ENCODE peak calls at places on chromosome 15, in seven cellular contexts. R is uterus; E is epithelial cell of esophagus; Y is keratinocyte; S is fibroblast of lung; F is CD4-positive, alpha-beta T cell; K is GM20000. P is an unnamed sample.

GRCh38 chr15:89680282-89680873 is 1.2 kb upstream of the PLIN1 start:
- DNase-seq in R (peak; percentile 72), K (no peak), E (no peak), Y (no peak), F (no peak), S (peak; percentile 97), P (no peak)

GRCh38 chr15:57553526-57553925 is 38.2 kb upstream of the MYZAP start:
- DNase-seq in Y (no peak), K (no peak), F (no peak), E (no peak), R (no peak), S (no peak), P (no peak)

GRCh38 chr15:79953951-79954444 is 17.0 kb downstream of the BCL2A1 start:
- DNase-seq in K (no peak), Y (no peak), E (no peak), R (no peak), F (no peak), S (peak; percentile 61), P (no peak)

GRCh38 chr15:63067976-63068743 is 25.6 kb downstream of the TPM1 start:
- DNase-seq in K (no peak), S (no peak), F (no peak), Y (no peak), E (no peak), R (no peak), P (no peak)

GRCh38 chr15:84795186-84795585 is 22.0 kb upstream of the ALPK3 start:
- DNase-seq in F (no peak), R (no peak), E (no peak), Y (no peak), K (no peak), S (no peak), P (no peak)

GRCh38 chr15:56468271-56468912 is 3.5 kb upstream of the MNS1 start:
- DNase-seq in E (no peak), S (peak; percentile 42), K (peak; percentile 53), R (no peak), F (no peak), Y (no peak), P (no peak)

GRCh38 chr15:88015228-88015860 is 241.2 kb downstream of the NTRK3 start:
- DNase-seq in F (no peak), Y (no peak), R (peak; percentile 27), E (no peak), S (no peak), K (no peak), P (no peak)

GRCh38 chr15:100060276-100060926 is 281.4 kb downstream of the ADAMTS17 start:
- DNase-seq in E (peak; percentile 84), S (no peak), Y (no peak), F (no peak), R (peak; percentile 42), K (no peak), P (no peak)

GRCh38 chr15:37903932-37904493 is 30.4 kb upstream of the TMCO5A start:
- DNase-seq in R (no peak), K (no peak), E (no peak), S (no peak), Y (no peak), F (no peak), P (no peak)

GRCh38 chr15:65870889-65871533 is 1.7 kb downstream of the RAB11A start:
- DNase-seq in K (peak; percentile 41), Y (no peak), S (peak; percentile 70), R (no peak), F (no peak), E (peak; percentile 90), P (no peak)

GRCh38 chr15:32683906-32684584 is 33.8 kb upstream of the GREM1 start:
- DNase-seq in K (no peak), S (peak; percentile 92), R (no peak), Y (no peak), F (no peak), E (peak; percentile 92), P (no peak)

GRCh38 chr15:48424076-48424475 is 92.8 kb downstream of the DUT start:
- DNase-seq in R (no peak), E (peak; percentile 91), S (no peak), F (no peak), K (peak; percentile 17), Y (no peak), P (no peak)

GRCh38 chr15:52307847-52308246 is 12.2 kb upstream of the MYO5C start:
- DNase-seq in E (no peak), F (no peak), Y (no peak), R (no peak), S (no peak), K (no peak), P (no peak)

GRCh38 chr15:44381223-44381622 is 46.2 kb upstream of the CTDSPL2 start:
- DNase-seq in R (no peak), S (peak; percentile 44), K (no peak), Y (no peak), E (no peak), F (no peak), P (no peak)

GRCh38 chr15:99951471-99951870 is 218.2 kb upstream of the LYSMD4 start:
- DNase-seq in F (no peak), R (no peak), E (no peak), K (no peak), S (no peak), Y (no peak), P (no peak)

DNA sequence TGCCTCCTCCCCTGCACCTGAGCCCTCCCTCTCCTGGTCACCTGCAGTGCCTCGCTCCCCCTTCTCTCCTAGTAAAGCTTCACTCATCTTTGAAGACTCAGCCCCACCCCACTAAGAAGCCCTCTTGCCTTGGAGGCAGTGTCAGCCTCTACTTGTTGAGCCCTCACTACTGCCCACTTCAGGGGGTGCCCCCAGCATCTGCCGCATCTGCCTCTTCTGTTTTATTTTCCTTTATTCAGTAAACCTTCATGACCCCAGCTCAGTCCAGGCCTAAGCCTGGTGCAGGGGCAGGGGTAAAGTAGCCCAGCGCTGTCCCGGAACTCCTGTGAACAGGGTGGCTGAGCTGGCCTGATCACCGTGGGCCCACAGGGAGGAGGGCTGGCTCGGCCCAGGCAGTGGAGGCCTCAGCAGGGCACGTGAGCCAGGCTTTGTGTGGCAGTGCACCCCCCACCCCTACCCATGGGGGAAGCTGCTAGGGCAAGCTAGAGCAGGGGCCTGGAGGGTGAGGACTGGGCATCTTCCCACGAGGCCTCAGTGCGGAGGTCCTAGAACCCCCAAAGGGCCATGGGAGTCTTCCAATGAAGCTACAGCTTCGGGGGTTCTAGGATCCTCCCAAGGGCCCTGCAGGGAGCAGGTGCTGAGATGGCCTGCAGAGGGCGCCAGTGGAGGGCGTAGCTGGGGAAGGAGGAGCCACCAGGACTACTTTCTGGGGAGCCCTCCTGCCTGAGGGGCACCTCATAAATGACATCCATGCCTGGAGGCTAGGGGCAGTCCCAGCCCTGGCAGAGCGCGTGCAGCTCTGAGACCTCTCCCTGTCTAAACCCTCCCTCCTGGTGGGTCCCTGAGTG is 36.1 kb downstream of the TSPAN3 start:
- DNase-seq in R (no peak), S (no peak), K (peak; percentile 66), E (no peak), F (peak; percentile 36), Y (no peak), P (no peak)
- TF ChIP-seq CTCF in R (peak; percentile 36), S (peak; percentile 60), K (peak; percentile 50), E (peak; percentile 60), F (peak; percentile 37), Y (peak; percentile 75), P (peak; percentile 50)

DNA sequence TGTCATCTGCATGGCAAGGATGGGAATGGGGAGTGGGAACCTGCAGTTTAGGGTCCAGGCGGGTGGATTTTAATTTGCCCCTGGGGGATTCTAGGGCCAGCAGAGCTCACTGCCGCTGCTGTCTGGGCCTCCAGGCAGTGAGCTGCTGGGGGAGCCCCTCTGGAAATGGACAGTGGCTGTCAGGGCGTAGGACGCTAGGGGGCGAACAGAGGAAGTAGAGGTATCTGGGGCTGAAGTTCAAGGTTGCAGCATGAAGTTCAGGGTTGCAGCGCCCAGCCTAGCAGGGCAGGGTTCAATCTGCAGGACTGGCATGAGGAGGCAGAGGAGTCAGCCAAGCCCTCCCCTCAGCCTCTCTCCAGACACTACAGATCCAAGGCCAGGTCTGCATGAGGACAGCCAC is 49.5 kb downstream of the APBA2 start:
- DNase-seq in S (no peak), Y (no peak), R (no peak), E (no peak), F (peak; percentile 41), K (peak; percentile 40), P (no peak)
- TF ChIP-seq CTCF in S (peak; percentile 26), Y (no peak), R (no peak), E (peak; percentile 4), F (peak; percentile 58), K (peak; percentile 26), P (no peak)

DNA sequence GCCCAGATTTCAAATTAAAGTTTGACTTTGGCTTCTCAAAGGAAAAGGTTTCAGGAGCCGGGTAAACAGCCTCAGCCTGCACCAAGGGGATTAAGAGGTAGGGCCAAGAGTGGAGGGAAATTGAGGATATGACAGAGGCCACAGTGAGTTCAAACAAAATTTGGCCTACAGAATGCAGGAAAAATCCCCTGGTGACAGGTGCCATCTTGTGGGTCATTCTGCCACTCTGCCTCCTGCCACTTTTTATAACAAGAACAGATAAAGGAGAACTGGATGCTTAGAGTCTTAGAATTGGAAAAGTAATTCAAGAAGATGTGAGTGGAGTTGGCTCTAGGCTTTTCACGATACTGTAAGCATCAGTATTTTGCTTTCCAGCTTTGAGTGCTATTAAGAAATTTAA is 253.2 kb downstream of the NR2F2 start:
- DNase-seq in S (no peak), K (no peak), F (no peak), Y (no peak), E (peak; percentile 32), R (no peak), P (no peak)
- TF ChIP-seq CTCF in S (no peak), K (no peak), F (no peak), Y (peak; percentile 44), E (peak; percentile 42), R (no peak), P (no peak)

GRCh38 chr15:93973287-93973686 is 258.1 kb upstream of the MCTP2 start:
- DNase-seq in R (peak; percentile 79), K (no peak), Y (no peak), S (no peak), E (no peak), F (no peak), P (no peak)

GRCh38 chr15:93980149-93980911 is 251.0 kb upstream of the MCTP2 start:
- DNase-seq in S (no peak), R (peak; percentile 63), K (no peak), F (no peak), Y (no peak), E (no peak), P (no peak)

DNA sequence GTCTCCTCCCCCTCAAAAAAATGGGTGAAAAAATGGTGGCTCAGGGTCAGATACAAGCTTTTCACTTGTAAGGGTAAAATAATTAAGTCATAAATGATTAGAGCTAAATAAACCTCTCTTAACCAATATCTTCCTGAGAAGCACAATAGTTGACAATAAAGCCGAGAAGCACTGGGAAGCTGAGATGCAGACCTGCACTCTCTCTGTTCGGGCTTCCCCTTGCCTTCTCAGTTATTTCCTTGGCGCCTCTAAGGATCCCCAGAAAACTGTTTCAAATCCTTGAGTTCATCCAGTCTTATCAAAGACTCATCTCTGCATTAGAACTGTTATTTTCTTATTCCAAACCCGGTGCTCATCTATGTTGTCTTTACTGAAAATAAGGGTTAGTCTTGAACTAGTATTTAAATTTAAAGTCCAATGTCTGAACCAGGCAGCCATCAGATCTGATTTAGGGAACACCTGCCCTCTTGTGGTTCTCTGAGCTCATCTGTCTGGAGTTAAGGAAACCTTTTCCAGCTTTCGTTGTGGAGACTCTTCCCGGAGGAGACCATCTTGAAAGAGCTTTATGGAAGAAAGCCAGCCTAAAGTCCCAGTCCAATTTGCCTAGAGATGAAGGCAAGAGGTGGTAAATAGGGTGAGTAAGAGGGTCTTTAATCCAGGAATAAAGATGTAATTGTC is 256.4 kb upstream of the MCTP2 start:
- DNase-seq in Y (no peak), E (peak; percentile 76), S (peak; percentile 4), R (peak; percentile 20), K (no peak), F (no peak), P (no peak)
- TF ChIP-seq CTCF in Y (peak; percentile 68), E (peak; percentile 86), S (peak; percentile 4), R (peak; percentile 33), K (no peak), F (no peak), P (peak; percentile 76)

P was measured in D721Med.